ENCODE peak calls at places on chromosome 1, in seven cellular contexts. K, H, X, P, V, Q and Z are unnamed samples.

GRCh38 chr1:5119496-5120234 is 465.3 kb downstream of the AJAP1 start:
- DNase-seq in X (no peak), Q (no peak), H (no peak), V (no peak), K (no peak), P (no peak), Z (no peak)

GRCh38 chr1:26730695-26731094 is 34.9 kb downstream of the ARID1A start:
- DNase-seq in P (no peak), X (no peak), V (no peak), H (no peak), K (no peak), Q (no peak), Z (no peak)

GRCh38 chr1:35932158-35932636 is 1.3 kb downstream of the AGO3 start:
- DNase-seq in H (no peak), Q (no peak), X (no peak), P (no peak), V (no peak), K (no peak), Z (no peak)

GRCh38 chr1:69535490-69535889 is 32.2 kb upstream of the LRRC7 start:
- DNase-seq in V (no peak), K (no peak), X (no peak), H (no peak), Q (no peak), P (no peak), Z (no peak)

GRCh38 chr1:98051065-98051675 is 130.3 kb upstream of the DPYD start:
- DNase-seq in Q (peak; percentile 53), X (peak; percentile 69), K (peak; percentile 12), P (peak; percentile 66), H (peak; percentile 46), V (peak; percentile 36), Z (peak; percentile 42)

GRCh38 chr1:7468248-7468647 is 302.8 kb upstream of the VAMP3 start:
- DNase-seq in K (no peak), Q (no peak), H (no peak), P (no peak), X (no peak), V (no peak), Z (no peak)

GRCh38 chr1:152426731-152427130 is 12.7 kb upstream of the CRNN start:
- DNase-seq in X (no peak), H (no peak), Q (no peak), K (no peak), P (no peak), V (peak; percentile 26), Z (no peak)

GRCh38 chr1:180962178-180962577 is 49.5 kb downstream of the KIAA1614 start:
- DNase-seq in V (no peak), K (no peak), Q (no peak), X (no peak), H (no peak), P (no peak), Z (no peak)

GRCh38 chr1:45359882-45360513 is 19.8 kb upstream of the MUTYH start:
- DNase-seq in V (peak; percentile 44), Q (peak; percentile 37), X (peak; percentile 56), K (no peak), H (no peak), P (peak; percentile 70), Z (no peak)

GRCh38 chr1:55575571-55576279 is 360.6 kb upstream of the USP24 start:
- DNase-seq in P (no peak), H (no peak), V (no peak), Q (no peak), X (no peak), K (no peak), Z (no peak)

GRCh38 chr1:226126824-226127591 is 59.5 kb downstream of the ACBD3 start:
- DNase-seq in H (no peak), V (peak; percentile 72), Q (no peak), X (no peak), K (no peak), P (no peak), Z (no peak)

GRCh38 chr1:77430966-77431735 is 149.3 kb downstream of the AK5 start:
- DNase-seq in P (no peak), Q (no peak), V (no peak), X (no peak), K (no peak), H (no peak), Z (no peak)

GRCh38 chr1:113615425-113615824 is 143.9 kb downstream of the PHTF1 start:
- DNase-seq in H (no peak), K (no peak), V (peak; percentile 50), P (no peak), Q (no peak), X (peak; percentile 59), Z (peak; percentile 4)

GRCh38 chr1:18532390-18533170 is 51.9 kb downstream of the KLHDC7A start:
- DNase-seq in X (no peak), P (no peak), V (no peak), Q (no peak), K (no peak), H (no peak), Z (no peak)

GRCh38 chr1:33055210-33055991 is 18.7 kb upstream of the AK2 start:
- DNase-seq in H (peak; percentile 84), K (peak; percentile 89), X (peak; percentile 87), V (peak; percentile 55), Q (peak; percentile 85), P (peak; percentile 41), Z (peak; percentile 49)

GRCh38 chr1:177210071-177210470 is 39.3 kb downstream of the BRINP2 start:
- DNase-seq in K (no peak), P (no peak), H (no peak), Q (no peak), X (peak; percentile 19), V (no peak), Z (no peak)

GRCh38 chr1:6329392-6329791 is 64.2 kb downstream of the ACOT7 start:
- DNase-seq in K (no peak), X (no peak), V (no peak), Q (no peak), H (no peak), P (no peak), Z (no peak)

GRCh38 chr1:107750364-107750959 is 214.5 kb downstream of the VAV3 start:
- DNase-seq in K (peak; percentile 15), P (peak; percentile 42), V (peak; percentile 50), X (peak; percentile 72), Q (peak; percentile 60), H (no peak), Z (peak; percentile 36)

GRCh38 chr1:89724369-89725015 is 91.6 kb downstream of the LRRC8C start:
- DNase-seq in K (no peak), X (peak; percentile 58), Q (no peak), P (no peak), V (peak; percentile 57), H (no peak), Z (no peak)

GRCh38 chr1:229952135-229952534 is 114.9 kb upstream of the GALNT2 start:
- DNase-seq in H (no peak), X (no peak), Q (no peak), P (no peak), K (no peak), V (no peak), Z (no peak)

GRCh38 chr1:43979528-43980254 is 681 bp downstream of the B4GALT2 start:
- DNase-seq in P (no peak), X (peak; percentile 53), K (no peak), V (peak; percentile 62), Q (peak; percentile 89), H (peak; percentile 75), Z (peak; percentile 71)

GRCh38 chr1:28512058-28512611 is 6.3 kb downstream of the RCC1 start:
- DNase-seq in X (peak; percentile 56), V (no peak), Q (no peak), H (no peak), K (no peak), P (no peak), Z (no peak)

GRCh38 chr1:224432672-224433040 is 1.9 kb downstream of the WDR26 start:
- DNase-seq in Q (peak; percentile 31), K (no peak), X (no peak), H (no peak), P (no peak), V (no peak), Z (no peak)

GRCh38 chr1:27366411-27367159 is at the start of gene MAP3K6:
- DNase-seq in K (no peak), Q (peak; percentile 90), X (peak; percentile 82), V (peak; percentile 88), P (no peak), H (peak; percentile 93), Z (no peak)

GRCh38 chr1:56627636-56628039 is 17.5 kb upstream of the PRKAA2 start:
- DNase-seq in H (no peak), P (no peak), K (no peak), X (no peak), Q (no peak), V (no peak), Z (no peak)

GRCh38 chr1:186967659-186968394 is 139.1 kb downstream of the PLA2G4A start:
- DNase-seq in Q (no peak), P (no peak), K (no peak), X (peak; percentile 74), V (peak; percentile 22), H (no peak), Z (no peak)

GRCh38 chr1:96521994-96522760 is 199.4 kb upstream of the PTBP2 start:
- DNase-seq in K (no peak), Q (no peak), H (no peak), X (peak; percentile 85), P (no peak), V (peak; percentile 20), Z (no peak)